ENCODE peak calls at places on chromosomes 7 and 10, in six cellular contexts. F, O, K, A, P and T are unnamed samples. For H3K4me1, the result is how much of the 10 kb centered on the place peaks cover.

GRCh38 chr7:37205451-37205850 is 243.2 kb downstream of the ELMO1 start:
- DNase-seq in F (no peak), O (no peak), K (no peak), A (no peak), P (no peak), T (no peak)

GRCh38 chr7:36312064-36312914 is 77.4 kb upstream of the ANLN start:
- DNase-seq in F (peak), O (no peak), K (peak), A (no peak), P (no peak), T (peak)

GRCh38 chr7:122803323-122803722 is 82.9 kb downstream of the CADPS2 start:
- DNase-seq in F (peak), O (no peak), K (no peak), A (no peak), P (peak), T (no peak)

GRCh38 chr7:38535013-38535412 is 96.2 kb downstream of the AMPH start:
- DNase-seq in F (no peak), O (no peak), K (no peak), A (no peak), P (no peak), T (no peak)

GRCh38 chr10:87093461-87094372 is 926 bp downstream of the GLUD1 start:
- DNase-seq in F (peak), O (peak), K (peak), A (peak), P (no peak), T (peak)

GRCh38 chr10:124701881-124702656 is 42.1 kb downstream of the FAM53B start:
- DNase-seq in F (no peak), O (peak), K (no peak), A (peak), P (no peak), T (peak)

GRCh38 chr7:32093415-32094408 is 23.5 kb upstream of the PDE1C start:
- DNase-seq in F (peak), O (peak), K (no peak), A (peak), P (no peak), T (no peak)

GRCh38 chr7:82926477-82926876 is 236.2 kb downstream of the PCLO start:
- DNase-seq in F (no peak), O (no peak), K (no peak), A (no peak), P (peak), T (no peak)

GRCh38 chr7:85186521-85187241 is at the start of gene SEMA3D:
- DNase-seq in F (peak), O (peak), K (peak), A (peak), P (peak), T (peak)

GRCh38 chr10:12419279-12419847 is 70.0 kb downstream of the CAMK1D start:
- DNase-seq in F (no peak), O (peak), K (no peak), A (peak), P (no peak), T (no peak)

GRCh38 chr7:105654994-105655900 is 74.0 kb upstream of the EFCAB10 start:
- DNase-seq in F (peak), O (peak), K (peak), A (peak), P (no peak), T (no peak)

GRCh38 chr7:140079121-140079536 is 16.4 kb upstream of the PARP12 start:
- DNase-seq in F (peak), O (peak), K (peak), A (peak), P (peak), T (no peak)

GRCh38 chr7:30925913-30926312 is 14.3 kb downstream of the AQP1 start:
- DNase-seq in F (no peak), O (no peak), K (peak), A (no peak), P (no peak), T (no peak)

GRCh38 chr7:15839415-15840100 is 153.1 kb upstream of the MEOX2 start:
- DNase-seq in F (peak), O (no peak), K (peak), A (peak), P (peak), T (peak)

GRCh38 chr7:137950967-137951366 is 50.9 kb downstream of the CREB3L2 start:
- DNase-seq in F (no peak), O (no peak), K (no peak), A (no peak), P (no peak), T (no peak)

GRCh38 chr10:112842832-112843360 is 107.2 kb upstream of the TCF7L2 start:
- DNase-seq in F (peak), O (peak), K (no peak), A (peak), P (no peak), T (no peak)

GRCh38 chr7:74479961-74480829 is 26.5 kb downstream of the GTF2IRD1 start:
- DNase-seq in F (peak), O (peak), K (peak), A (peak), P (peak), T (peak)

GRCh38 chr10:74645681-74646080 is 180.7 kb upstream of the KAT6B start:
- DNase-seq in F (no peak), O (no peak), K (no peak), A (no peak), P (no peak), T (no peak)

GRCh38 chr10:106705576-106706526 is 458.7 kb downstream of the SORCS1 start:
- DNase-seq in F (peak), O (peak), K (peak), A (peak), P (peak), T (peak)

GRCh38 chr10:119404719-119405504 is 137.6 kb downstream of the RGS10 start:
- DNase-seq in F (no peak), O (no peak), K (no peak), A (no peak), P (no peak), T (no peak)

GRCh38 chr10:7045891-7046599 is 364.8 kb downstream of the SFMBT2 start:
- DNase-seq in F (no peak), O (no peak), K (no peak), A (no peak), P (no peak), T (no peak)

GRCh38 chr7:150408393-150409299 is 29.5 kb downstream of the ZNF775 start:
- DNase-seq in F (no peak), O (no peak), K (no peak), A (no peak), P (no peak), T (no peak)

GRCh38 chr10:121063744-121064143 is 212.6 kb downstream of the WDR11 start:
- DNase-seq in F (no peak), O (no peak), K (no peak), A (peak), P (no peak), T (no peak)

GRCh38 chr10:67550838-67551402 is 145.1 kb downstream of the CTNNA3 start:
- DNase-seq in F (no peak), O (no peak), K (no peak), A (no peak), P (no peak), T (no peak)

GRCh38 chr10:67549390-67549789 is 146.6 kb downstream of the CTNNA3 start:
- DNase-seq in F (no peak), O (peak), K (no peak), A (no peak), P (no peak), T (peak)

GRCh38 chr10:67550042-67550441 is 146.0 kb downstream of the CTNNA3 start:
- DNase-seq in F (no peak), O (peak), K (no peak), A (no peak), P (no peak), T (no peak)

GRCh38 chr10:67553266-67553665 is 142.7 kb downstream of the CTNNA3 start:
- DNase-seq in F (no peak), O (peak), K (no peak), A (no peak), P (no peak), T (no peak)
- H3K4me1 ChIP-seq in F (under half), O (under half), K (under half), A (under half), P (under half), T (under half)

GRCh38 chr10:30368065-30368718 is 19.1 kb upstream of the MTPAP start:
- DNase-seq in F (no peak), O (no peak), K (peak), A (no peak), P (no peak), T (no peak)

GRCh38 chr10:30373596-30374327 is 24.7 kb upstream of the MTPAP start:
- DNase-seq in F (no peak), O (no peak), K (no peak), A (no peak), P (no peak), T (no peak)

GRCh38 chr10:30366829-30367228 is 17.8 kb upstream of the MTPAP start:
- DNase-seq in F (no peak), O (no peak), K (no peak), A (no peak), P (no peak), T (no peak)

GRCh38 chr10:30374353-30374752 is 25.3 kb upstream of the MTPAP start:
- DNase-seq in F (peak), O (no peak), K (peak), A (peak), P (no peak), T (no peak)

DNA sequence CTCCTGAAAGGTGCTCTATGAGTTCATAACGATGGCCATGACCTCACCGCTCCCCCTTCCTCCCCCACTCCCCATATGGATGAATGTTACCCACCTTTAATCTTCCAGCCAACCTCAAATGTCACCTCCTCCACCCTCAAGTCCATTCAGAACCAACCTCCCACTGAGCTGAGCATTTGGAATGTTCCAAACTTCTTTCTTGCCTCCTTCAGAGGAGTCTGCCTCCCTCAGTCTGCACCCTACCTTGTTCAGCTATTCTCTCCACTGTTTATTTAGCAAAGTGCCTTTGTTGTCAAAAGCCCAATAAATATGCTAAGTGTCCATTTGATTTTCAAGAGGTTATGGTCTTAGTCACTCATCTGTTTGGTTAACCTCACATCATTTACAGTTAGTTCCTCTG is 22.9 kb upstream of the MTPAP start:
- DNase-seq in F (no peak), O (no peak), K (no peak), A (peak), P (no peak), T (no peak)
- H3K4ac ChIP-seq in F (no peak), O (no peak), K (no peak), A (no peak), P (no peak), T (no peak)

DNA sequence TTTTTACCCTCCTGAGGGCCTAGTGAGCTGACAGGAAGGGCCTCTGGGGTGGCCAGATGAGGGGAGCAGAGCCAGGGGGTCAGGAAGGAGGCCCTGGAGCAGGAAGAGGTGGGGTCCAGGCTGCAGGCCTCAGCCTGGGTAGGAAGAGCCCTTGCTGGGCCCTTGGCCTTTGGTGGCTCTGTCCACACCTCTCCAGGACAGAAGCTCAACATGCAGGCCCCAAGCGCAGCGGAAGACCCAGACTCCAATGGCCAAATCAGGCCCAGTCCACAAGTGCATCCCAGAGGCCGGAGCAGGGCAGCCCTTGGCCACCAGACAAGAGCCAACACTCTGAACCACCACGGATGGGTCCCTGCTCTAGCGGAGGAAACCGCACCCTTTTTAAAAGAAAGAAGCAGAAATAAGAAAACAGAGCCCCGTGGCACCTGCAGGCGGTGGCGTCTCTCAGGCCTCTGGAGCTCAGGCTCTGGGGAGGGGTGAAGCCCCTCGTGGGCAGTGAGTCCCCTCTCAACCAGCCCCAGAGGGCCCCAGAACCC is 52.8 kb downstream of the FOXL3 start:
- DNase-seq in F (no peak), O (no peak), K (no peak), A (no peak), P (no peak), T (no peak)
- H3K4me1 ChIP-seq in F (under half), O (under half), K (under half), A (under half), P (under half), T (under half)

GRCh38 chr7:91880413-91881241 is at the start of gene MTERF1:
- DNase-seq in F (peak), O (peak), K (peak), A (peak), P (peak), T (peak)
- H3K4ac ChIP-seq in F (peak), O (peak), K (no peak), A (peak), P (no peak), T (peak)

DNA sequence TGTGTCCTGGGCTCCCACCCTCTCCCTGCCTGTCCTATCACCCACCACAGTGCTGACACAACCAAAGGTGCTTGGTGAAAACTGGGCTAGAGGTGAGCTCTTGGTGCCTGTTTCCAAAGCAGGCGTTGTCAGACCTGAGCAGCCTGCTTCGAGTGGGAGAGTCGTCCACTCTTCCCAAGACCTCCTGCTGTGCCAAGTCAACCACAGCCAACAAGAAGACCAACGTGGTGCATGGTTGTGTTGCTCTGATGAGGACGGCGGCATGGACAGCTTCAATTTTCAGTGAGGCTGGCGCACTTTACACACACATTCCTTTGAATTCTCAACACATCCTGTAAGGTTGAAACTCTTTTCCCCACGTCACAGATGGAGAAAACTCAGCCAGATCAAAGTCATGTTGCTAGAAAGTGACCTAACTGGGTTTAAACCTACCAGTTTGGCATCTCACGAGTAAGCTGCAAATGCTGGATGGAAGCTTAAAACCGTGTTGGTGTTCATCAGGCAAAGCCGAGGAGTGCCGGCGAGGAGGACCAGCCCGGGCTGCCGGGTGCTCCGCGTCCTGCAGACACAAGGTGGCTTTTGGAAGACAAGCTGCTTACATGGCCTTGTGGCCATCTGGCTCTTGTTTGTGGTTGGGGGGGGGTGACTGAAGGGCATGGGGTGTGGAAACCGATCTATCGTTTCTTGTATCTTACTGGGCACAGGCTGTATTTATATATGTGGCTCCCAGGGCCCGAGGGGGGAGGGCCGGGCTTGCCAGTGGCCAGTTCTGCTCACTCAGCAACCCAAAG is 39.3 kb downstream of the INSIG1 start:
- DNase-seq in F (no peak), O (no peak), K (no peak), A (no peak), P (no peak), T (no peak)
- H3K4me1 ChIP-seq in F (under half), O (under half), K (under half), A (under half), P (under half), T (under half)

DNA sequence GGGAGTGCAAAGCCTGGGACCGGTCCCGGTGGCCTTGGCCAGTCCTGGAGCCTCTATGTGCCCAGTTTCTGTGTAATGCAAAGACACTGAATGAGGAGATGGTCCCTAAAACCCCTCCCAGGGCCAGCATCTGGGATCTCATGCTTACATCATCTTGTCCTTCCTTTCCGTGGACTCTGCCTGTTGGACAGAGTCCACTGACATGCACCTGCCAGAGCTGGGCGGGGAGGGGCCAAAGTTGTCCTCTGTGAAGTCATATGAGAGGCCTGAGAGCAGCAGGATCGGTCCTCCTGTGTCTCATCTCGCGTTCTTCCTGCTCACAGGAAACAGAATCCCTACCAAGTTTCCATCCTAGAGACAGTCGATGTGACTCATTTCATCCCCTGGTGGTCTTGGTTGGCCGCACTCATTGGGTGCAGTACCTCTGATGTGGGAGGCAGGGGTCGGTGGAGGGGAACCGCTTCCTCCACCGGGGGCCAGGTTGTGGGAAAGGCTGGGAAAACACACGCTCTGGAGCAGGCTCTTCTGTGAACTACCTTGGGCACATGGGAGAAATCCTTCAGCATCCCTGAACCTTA is 389.6 kb upstream of the PODXL start:
- DNase-seq in F (peak), O (no peak), K (no peak), A (no peak), P (no peak), T (no peak)
- H3K4ac ChIP-seq in F (no peak), O (no peak), K (no peak), A (no peak), P (no peak), T (no peak)

GRCh38 chr7:131076711-131077170 is 250.9 kb upstream of the MKLN1 start:
- DNase-seq in F (no peak), O (peak), K (no peak), A (no peak), P (no peak), T (no peak)
- H3K4me1 ChIP-seq in F (under half), O (under half), K (under half), A (under half), P (under half), T (under half)